ENCODE peak calls at places on chromosomes 3 and 15, in four cellular contexts. E is A673, X is Caco-2, O is foreskin keratinocyte. C is an unnamed sample. For H3K4me1, the result is how much of the 10 kb centered on the place peaks cover.

GRCh38 chr3:139894638-139894989 is 40.4 kb upstream of the CLSTN2 start:
- DNase-seq in O (no peak), E (no peak), X (no peak), C (no peak)

GRCh38 chr15:57235865-57236264 is 140.4 kb upstream of the CGNL1 start:
- DNase-seq in E (peak), O (peak), X (peak), C (no peak)

GRCh38 chr3:106629215-106629832 is 747.9 kb upstream of the CCDC54 start:
- DNase-seq in X (no peak), E (peak), O (no peak), C (no peak)

GRCh38 chr3:74592359-74592758 is 22.1 kb downstream of the CNTN3 start:
- DNase-seq in E (no peak), O (no peak), X (no peak), C (no peak)

GRCh38 chr15:90885432-90886290 is 1.4 kb downstream of the FES start:
- DNase-seq in O (peak), X (peak), E (peak), C (peak)

GRCh38 chr3:130773371-130773770 is 26.7 kb upstream of the PIK3R4 start:
- DNase-seq in X (no peak), E (no peak), O (no peak), C (no peak)

GRCh38 chr3:188197388-188197847 is 43.5 kb downstream of the LPP start:
- DNase-seq in E (no peak), X (no peak), O (no peak), C (no peak)

GRCh38 chr3:142028174-142028833 is 121.0 kb downstream of the TFDP2 start:
- DNase-seq in X (no peak), E (peak), O (peak), C (peak)

GRCh38 chr15:92141607-92142006 is 252.1 kb upstream of the ST8SIA2 start:
- DNase-seq in O (no peak), E (no peak), X (no peak), C (no peak)

GRCh38 chr3:190305406-190305805 is 16.8 kb downstream of the CLDN1 start:
- DNase-seq in X (no peak), E (no peak), O (peak), C (no peak)
- H3K4me1 ChIP-seq in X (half or more), E (under half), O (under half), C (half or more)

GRCh38 chr3:195549001-195549400 is 5.9 kb upstream of the PPP1R2 start:
- DNase-seq in E (no peak), O (no peak), X (no peak), C (no peak)
- H3K4me1 ChIP-seq in E (under half), O (under half), X (half or more), C (under half)

DNA sequence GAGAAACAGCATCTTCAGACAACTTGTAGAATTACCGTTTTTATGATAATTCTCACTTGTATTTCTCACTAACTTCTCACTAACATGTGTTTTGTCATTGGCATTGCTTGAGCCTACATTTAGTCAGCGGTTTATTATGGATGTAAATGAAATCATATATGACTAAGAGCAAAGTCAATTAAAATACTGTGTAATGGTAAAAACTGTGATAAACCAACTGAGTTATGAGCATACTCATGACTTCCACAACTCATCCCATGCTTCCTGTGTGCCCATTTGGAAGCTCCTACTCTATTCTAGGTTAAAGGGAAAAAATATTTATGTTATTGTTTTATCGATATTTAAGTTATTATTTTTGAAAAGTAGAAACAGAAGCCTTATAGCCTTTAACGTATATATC is 12.8 kb downstream of the PXK start:
- DNase-seq in O (no peak), E (no peak), X (no peak), C (no peak)
- H3K4me1 ChIP-seq in O (under half), E (under half), X (under half), C (under half)

GRCh38 chr3:49649576-49649975 is 24.6 kb upstream of the APEH start:
- DNase-seq in O (no peak), E (no peak), X (no peak), C (no peak)

GRCh38 chr3:49650177-49650576 is 24.0 kb upstream of the APEH start:
- DNase-seq in O (no peak), X (no peak), E (no peak), C (no peak)

GRCh38 chr3:49648354-49649057 is 25.6 kb upstream of the APEH start:
- DNase-seq in X (no peak), O (no peak), E (no peak), C (no peak)

GRCh38 chr3:49652218-49652921 is 21.8 kb upstream of the APEH start:
- DNase-seq in E (no peak), X (no peak), O (no peak), C (no peak)

DNA sequence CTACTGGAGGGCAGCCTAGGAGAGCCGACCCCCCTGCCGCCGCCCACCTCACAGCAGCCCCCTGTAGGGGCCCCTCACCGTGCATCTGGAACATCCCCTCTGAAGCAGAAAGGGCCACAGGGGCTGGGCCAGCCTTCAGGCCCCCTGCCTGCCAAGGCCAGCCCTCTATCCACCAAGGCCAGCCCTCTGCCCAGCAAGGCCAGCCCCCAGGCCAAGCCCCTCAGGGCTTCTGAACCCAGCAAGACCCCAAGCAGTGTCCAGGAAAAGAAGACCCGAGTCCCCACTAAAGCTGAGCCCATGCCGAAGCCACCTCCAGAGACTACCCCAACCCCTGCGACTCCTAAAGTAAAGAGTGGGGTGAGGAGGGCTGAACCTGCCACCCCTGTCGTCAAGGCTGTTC is 23.5 kb upstream of the APEH start:
- DNase-seq in O (no peak), X (no peak), E (no peak), C (no peak)
- H3K4me1 ChIP-seq in O (under half), X (under half), E (under half), C (under half)

GRCh38 chr3:123816673-123817207 is 67.4 kb downstream of the MYLK start:
- DNase-seq in X (no peak), E (no peak), O (no peak), C (no peak)
- H3K4me1 ChIP-seq in X (under half), E (under half), O (under half), C (under half)